ENCODE peak calls at places on chromosomes 16 and 17, in eight cellular contexts. One of them, this sample, is unnamed.

GRCh38 chr17:49076575-49077384 is 55.8 kb upstream of the B4GALNT2 start:
- DNase-seq in RWPE2: no peak
- DNase-seq in IMR-90: peak; percentile 90
- DNase-seq in right atrium auricular region: no peak
- DNase-seq in H1: no peak
- DNase-seq in HCT116: no peak
- DNase-seq in A549: peak; percentile 44
- DNase-seq in colonic mucosa: no peak
- DNase-seq in this sample: no peak

GRCh38 chr16:25095636-25096035 is 15.9 kb upstream of the LCMT1 start:
- DNase-seq in IMR-90: no peak
- DNase-seq in H1: no peak
- DNase-seq in HCT116: no peak
- DNase-seq in colonic mucosa: no peak
- DNase-seq in RWPE2: no peak
- DNase-seq in right atrium auricular region: no peak
- DNase-seq in A549: no peak
- DNase-seq in this sample: no peak

GRCh38 chr16:72262711-72263110 is 90.8 kb upstream of the PMFBP1 start:
- DNase-seq in HCT116: no peak
- DNase-seq in H1: no peak
- DNase-seq in A549: no peak
- DNase-seq in RWPE2: no peak
- DNase-seq in IMR-90: no peak
- DNase-seq in right atrium auricular region: no peak
- DNase-seq in colonic mucosa: no peak
- DNase-seq in this sample: no peak

GRCh38 chr17:45394913-45395568 is 37.6 kb downstream of the ARHGAP27 start:
- DNase-seq in A549: peak; percentile 88
- DNase-seq in RWPE2: no peak
- DNase-seq in right atrium auricular region: peak; percentile 71
- DNase-seq in H1: peak; percentile 72
- DNase-seq in colonic mucosa: peak; percentile 70
- DNase-seq in IMR-90: peak; percentile 90
- DNase-seq in HCT116: peak; percentile 45
- DNase-seq in this sample: peak; percentile 97

GRCh38 chr16:20851601-20852000 is 45.3 kb downstream of the REXO5 start:
- DNase-seq in right atrium auricular region: peak; percentile 94
- DNase-seq in IMR-90: peak; percentile 92
- DNase-seq in A549: peak; percentile 82
- DNase-seq in RWPE2: peak; percentile 72
- DNase-seq in H1: no peak
- DNase-seq in colonic mucosa: peak; percentile 41
- DNase-seq in HCT116: peak; percentile 28
- DNase-seq in this sample: no peak

GRCh38 chr17:7611635-7612293 is 2.9 kb downstream of the FXR2 start:
- DNase-seq in colonic mucosa: no peak
- DNase-seq in H1: no peak
- DNase-seq in IMR-90: no peak
- DNase-seq in HCT116: no peak
- DNase-seq in RWPE2: no peak
- DNase-seq in right atrium auricular region: no peak
- DNase-seq in A549: no peak
- DNase-seq in this sample: no peak

GRCh38 chr17:6475411-6475810 is 31.2 kb downstream of the PIMREG start:
- DNase-seq in HCT116: no peak
- DNase-seq in colonic mucosa: no peak
- DNase-seq in H1: no peak
- DNase-seq in RWPE2: no peak
- DNase-seq in IMR-90: peak; percentile 17
- DNase-seq in right atrium auricular region: no peak
- DNase-seq in A549: no peak
- DNase-seq in this sample: no peak

GRCh38 chr17:66403846-66404597 is 101.6 kb downstream of the PRKCA start:
- DNase-seq in A549: no peak
- DNase-seq in RWPE2: no peak
- DNase-seq in HCT116: no peak
- DNase-seq in IMR-90: peak; percentile 51
- DNase-seq in colonic mucosa: no peak
- DNase-seq in right atrium auricular region: no peak
- DNase-seq in H1: no peak
- DNase-seq in this sample: no peak

GRCh38 chr16:14309001-14309886 is 238.1 kb downstream of the MRTFB start:
- DNase-seq in A549: no peak
- DNase-seq in RWPE2: no peak
- DNase-seq in right atrium auricular region: no peak
- DNase-seq in HCT116: no peak
- DNase-seq in H1: no peak
- DNase-seq in colonic mucosa: no peak
- DNase-seq in IMR-90: peak; percentile 39
- DNase-seq in this sample: peak; percentile 90

GRCh38 chr16:53704445-53704813 is 473 bp downstream of the FTO start:
- DNase-seq in A549: no peak
- DNase-seq in HCT116: no peak
- DNase-seq in IMR-90: no peak
- DNase-seq in H1: no peak
- DNase-seq in right atrium auricular region: no peak
- DNase-seq in RWPE2: no peak
- DNase-seq in colonic mucosa: no peak
- DNase-seq in this sample: no peak

GRCh38 chr17:29251184-29251583 is 4.5 kb downstream of the CRYBA1 start:
- DNase-seq in colonic mucosa: no peak
- DNase-seq in A549: no peak
- DNase-seq in H1: no peak
- DNase-seq in right atrium auricular region: no peak
- DNase-seq in RWPE2: no peak
- DNase-seq in HCT116: no peak
- DNase-seq in IMR-90: no peak
- DNase-seq in this sample: no peak

GRCh38 chr16:68469728-68470460 is 21.6 kb upstream of the SMPD3 start:
- DNase-seq in H1: no peak
- DNase-seq in IMR-90: no peak
- DNase-seq in A549: no peak
- DNase-seq in right atrium auricular region: no peak
- DNase-seq in RWPE2: no peak
- DNase-seq in HCT116: no peak
- DNase-seq in colonic mucosa: no peak
- DNase-seq in this sample: no peak

GRCh38 chr17:1577186-1577585 is 14.6 kb upstream of the PITPNA start:
- DNase-seq in IMR-90: peak; percentile 89
- DNase-seq in HCT116: no peak
- DNase-seq in A549: peak; percentile 49
- DNase-seq in H1: no peak
- DNase-seq in RWPE2: peak; percentile 80
- DNase-seq in right atrium auricular region: peak; percentile 95
- DNase-seq in colonic mucosa: peak; percentile 70
- DNase-seq in this sample: peak; percentile 58

GRCh38 chr16:89695875-89696597 is 5.5 kb downstream of the SPATA2L start:
- DNase-seq in IMR-90: no peak
- DNase-seq in RWPE2: no peak
- DNase-seq in right atrium auricular region: no peak
- DNase-seq in H1: no peak
- DNase-seq in A549: no peak
- DNase-seq in HCT116: no peak
- DNase-seq in colonic mucosa: no peak
- DNase-seq in this sample: no peak

GRCh38 chr17:80866050-80866793 is 125.4 kb upstream of the CHMP6 start:
- DNase-seq in IMR-90: peak; percentile 69
- DNase-seq in A549: peak; percentile 62
- DNase-seq in right atrium auricular region: peak; percentile 66
- DNase-seq in H1: no peak
- DNase-seq in HCT116: peak; percentile 37
- DNase-seq in colonic mucosa: peak; percentile 72
- DNase-seq in RWPE2: peak; percentile 59
- DNase-seq in this sample: peak; percentile 77

GRCh38 chr17:9987779-9988585 is 82.9 kb upstream of the RCVRN start:
- DNase-seq in right atrium auricular region: no peak
- DNase-seq in A549: peak; percentile 57
- DNase-seq in IMR-90: peak; percentile 21
- DNase-seq in colonic mucosa: peak; percentile 37
- DNase-seq in RWPE2: no peak
- DNase-seq in HCT116: no peak
- DNase-seq in H1: no peak
- DNase-seq in this sample: peak; percentile 68

GRCh38 chr17:9991796-9992195 is 86.7 kb upstream of the RCVRN start:
- DNase-seq in HCT116: no peak
- DNase-seq in right atrium auricular region: no peak
- DNase-seq in RWPE2: no peak
- DNase-seq in A549: no peak
- DNase-seq in H1: no peak
- DNase-seq in colonic mucosa: no peak
- DNase-seq in IMR-90: no peak
- DNase-seq in this sample: no peak

GRCh38 chr17:9994761-9995160 is 89.7 kb upstream of the RCVRN start:
- DNase-seq in right atrium auricular region: no peak
- DNase-seq in H1: no peak
- DNase-seq in IMR-90: no peak
- DNase-seq in colonic mucosa: no peak
- DNase-seq in HCT116: no peak
- DNase-seq in RWPE2: no peak
- DNase-seq in A549: no peak
- DNase-seq in this sample: no peak

GRCh38 chr17:9986754-9987382 is 81.8 kb upstream of the RCVRN start:
- DNase-seq in A549: no peak
- DNase-seq in colonic mucosa: no peak
- DNase-seq in IMR-90: no peak
- DNase-seq in H1: no peak
- DNase-seq in right atrium auricular region: no peak
- DNase-seq in HCT116: no peak
- DNase-seq in RWPE2: no peak
- DNase-seq in this sample: no peak

DNA sequence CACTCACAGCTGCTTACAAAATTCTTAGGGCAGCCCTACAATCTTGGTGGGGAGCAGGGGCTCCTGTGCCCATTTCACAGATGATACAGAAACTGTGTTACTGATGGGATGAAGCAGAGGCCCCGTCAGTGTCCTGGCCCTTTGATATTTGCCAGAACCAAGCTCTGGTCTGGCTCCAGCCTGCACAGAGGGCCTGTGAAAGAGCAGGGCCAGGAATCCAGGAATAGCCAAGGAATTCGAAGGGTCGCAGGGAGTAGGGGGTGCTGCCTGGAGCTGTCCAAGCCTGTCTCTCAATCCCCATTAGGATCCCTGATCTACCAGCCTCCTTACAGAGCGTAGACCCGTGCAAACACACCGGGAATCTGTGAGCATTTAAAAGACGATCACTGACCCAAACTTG is 86.3 kb upstream of the RCVRN start:
- DNase-seq in right atrium auricular region: no peak
- DNase-seq in A549: no peak
- DNase-seq in IMR-90: no peak
- DNase-seq in H1: no peak
- DNase-seq in colonic mucosa: no peak
- DNase-seq in RWPE2: no peak
- DNase-seq in HCT116: no peak
- DNase-seq in this sample: no peak
- H3K4me3 ChIP-seq in right atrium auricular region: no peak overlapping the region
- H3K4me3 ChIP-seq in A549: no peak overlapping the region
- H3K4me3 ChIP-seq in IMR-90: no peak overlapping the region
- H3K4me3 ChIP-seq in H1: no peak overlapping the region
- H3K4me3 ChIP-seq in colonic mucosa: no peak overlapping the region
- H3K4me3 ChIP-seq in RWPE2: no peak overlapping the region
- H3K4me3 ChIP-seq in HCT116: no peak overlapping the region
- H3K4me3 ChIP-seq in this sample: no peak overlapping the region

GRCh38 chr17:76107507-76107906 is 3.9 kb upstream of the EXOC7 start:
- DNase-seq in right atrium auricular region: no peak
- DNase-seq in RWPE2: no peak
- DNase-seq in IMR-90: no peak
- DNase-seq in HCT116: peak; percentile 42
- DNase-seq in H1: no peak
- DNase-seq in A549: peak; percentile 42
- DNase-seq in colonic mucosa: no peak
- DNase-seq in this sample: no peak
- TF ChIP-seq CTCF in right atrium auricular region: no peak
- TF ChIP-seq CTCF in RWPE2: no peak
- TF ChIP-seq CTCF in IMR-90: no peak
- TF ChIP-seq CTCF in HCT116: no peak
- TF ChIP-seq CTCF in H1: no peak
- TF ChIP-seq CTCF in A549: peak; percentile 29
- TF ChIP-seq CTCF in colonic mucosa: no peak
- TF ChIP-seq CTCF in this sample: no peak

GRCh38 chr17:3729881-3730280 is 6.2 kb downstream of the HASPIN start:
- DNase-seq in colonic mucosa: no peak
- DNase-seq in A549: no peak
- DNase-seq in H1: no peak
- DNase-seq in right atrium auricular region: no peak
- DNase-seq in IMR-90: no peak
- DNase-seq in RWPE2: no peak
- DNase-seq in HCT116: no peak
- DNase-seq in this sample: no peak
- H3K4me1 ChIP-seq in colonic mucosa: no peaks in the 10 kb centered on the region
- H3K4me1 ChIP-seq in A549: peaks cover 12% of the 10 kb centered on the region
- H3K4me1 ChIP-seq in H1: peaks cover 1% of the 10 kb centered on the region
- H3K4me1 ChIP-seq in right atrium auricular region: no peaks in the 10 kb centered on the region
- H3K4me1 ChIP-seq in IMR-90: peaks cover 16% of the 10 kb centered on the region
- H3K4me1 ChIP-seq in RWPE2: no peaks in the 10 kb centered on the region
- H3K4me1 ChIP-seq in HCT116: peaks cover 7% of the 10 kb centered on the region
- H3K4me1 ChIP-seq in this sample: peaks cover 12% of the 10 kb centered on the region

GRCh38 chr16:15760129-15760528 is 96.7 kb downstream of the MYH11 start:
- DNase-seq in right atrium auricular region: no peak
- DNase-seq in HCT116: no peak
- DNase-seq in IMR-90: no peak
- DNase-seq in A549: no peak
- DNase-seq in colonic mucosa: no peak
- DNase-seq in H1: no peak
- DNase-seq in RWPE2: no peak
- DNase-seq in this sample: no peak

GRCh38 chr16:15754821-15755534 is 101.8 kb downstream of the MYH11 start:
- DNase-seq in H1: no peak
- DNase-seq in HCT116: no peak
- DNase-seq in A549: no peak
- DNase-seq in right atrium auricular region: no peak
- DNase-seq in RWPE2: no peak
- DNase-seq in colonic mucosa: no peak
- DNase-seq in IMR-90: no peak
- DNase-seq in this sample: no peak

GRCh38 chr16:15757075-15757386 is 99.8 kb downstream of the MYH11 start:
- DNase-seq in RWPE2: no peak
- DNase-seq in IMR-90: no peak
- DNase-seq in H1: no peak
- DNase-seq in A549: no peak
- DNase-seq in right atrium auricular region: no peak
- DNase-seq in HCT116: no peak
- DNase-seq in colonic mucosa: no peak
- DNase-seq in this sample: no peak

GRCh38 chr16:15757630-15758251 is 99.1 kb downstream of the MYH11 start:
- DNase-seq in H1: no peak
- DNase-seq in right atrium auricular region: no peak
- DNase-seq in HCT116: no peak
- DNase-seq in A549: no peak
- DNase-seq in RWPE2: no peak
- DNase-seq in colonic mucosa: no peak
- DNase-seq in IMR-90: no peak
- DNase-seq in this sample: peak; percentile 52

DNA sequence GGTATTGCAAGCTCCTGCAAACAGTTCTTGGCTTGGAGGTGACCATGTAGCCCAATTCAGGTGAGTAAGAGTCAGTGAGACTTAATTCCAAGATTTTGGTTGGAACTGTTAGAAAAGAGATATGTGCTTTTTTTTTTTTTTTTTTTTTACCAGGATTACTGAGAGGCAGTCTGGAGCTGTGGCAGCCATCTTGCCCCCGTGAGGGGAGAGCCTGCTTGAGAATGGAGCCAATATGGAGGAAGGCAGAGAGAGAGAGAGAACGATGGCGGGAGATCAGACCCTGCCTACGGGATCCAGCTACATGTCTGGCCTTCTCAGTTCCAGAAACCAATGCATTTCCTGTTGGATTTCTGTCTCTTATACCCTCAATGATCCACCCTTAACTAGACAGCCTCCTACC is 97.8 kb downstream of the MYH11 start:
- DNase-seq in right atrium auricular region: no peak
- DNase-seq in IMR-90: no peak
- DNase-seq in A549: no peak
- DNase-seq in HCT116: no peak
- DNase-seq in H1: no peak
- DNase-seq in RWPE2: no peak
- DNase-seq in colonic mucosa: no peak
- DNase-seq in this sample: no peak
- H3K4me3 ChIP-seq in right atrium auricular region: no peak overlapping the region
- H3K4me3 ChIP-seq in IMR-90: no peak overlapping the region
- H3K4me3 ChIP-seq in A549: no peak overlapping the region
- H3K4me3 ChIP-seq in HCT116: no peak overlapping the region
- H3K4me3 ChIP-seq in H1: no peak overlapping the region
- H3K4me3 ChIP-seq in RWPE2: no peak overlapping the region
- H3K4me3 ChIP-seq in colonic mucosa: no peak overlapping the region
- H3K4me3 ChIP-seq in this sample: no peak overlapping the region

This sample was measured in GM23338.